ENCODE peak calls at places on chromosome 22, in five cellular contexts. J is GM23338, D is thoracic aorta, R is left lung, E is adipocyte. W is an unnamed sample.
A peak's percentile ranks its signal among the peaks of the same experiment; 100 is the strongest.

GRCh38 chr22:26763633-26764295 is 106.4 kb downstream of the MIAT start:
- DNase-seq in R (no peak), D (no peak), J (no peak), E (peak; percentile 52), W (peak; percentile 83)

GRCh38 chr22:31400023-31400397 is 606 bp downstream of the DRG1 start:
- DNase-seq in J (peak; percentile 7), E (peak; percentile 72), D (no peak), R (no peak), W (no peak)

GRCh38 chr22:48102581-48102980 is 1340.1 kb downstream of the TBC1D22A start:
- DNase-seq in J (no peak), D (no peak), R (no peak), E (no peak), W (no peak)

GRCh38 chr22:45235101-45235777 is 5.5 kb downstream of the KIAA0930 start:
- DNase-seq in R (peak; percentile 90), D (no peak), E (no peak), J (no peak), W (no peak)

GRCh38 chr22:36379593-36380361 is 8.0 kb downstream of the MYH9 start:
- DNase-seq in E (no peak), R (no peak), D (no peak), J (no peak), W (no peak)

GRCh38 chr22:23117890-23118646 is 23.7 kb downstream of the RSPH14 start:
- DNase-seq in E (no peak), D (no peak), J (no peak), R (peak; percentile 69), W (no peak)

GRCh38 chr22:17109113-17109865 is 11.9 kb downstream of the TMEM121B start:
- DNase-seq in E (no peak), J (no peak), R (no peak), D (no peak), W (no peak)

GRCh38 chr22:38733329-38734202 is 22.2 kb downstream of the SUN2 start:
- DNase-seq in R (peak; percentile 85), E (peak; percentile 51), D (no peak), J (peak; percentile 76), W (peak; percentile 59)

GRCh38 chr22:46107089-46107664 is 43.1 kb upstream of the PPARA start:
- DNase-seq in D (no peak), R (no peak), E (no peak), J (no peak), W (no peak)

GRCh38 chr22:39901519-39902146 is 749 bp downstream of the GRAP2 start:
- DNase-seq in R (no peak), J (no peak), E (no peak), D (no peak), W (no peak)

GRCh38 chr22:37132773-37133172 is 16.9 kb downstream of the IL2RB start:
- DNase-seq in E (no peak), D (no peak), R (no peak), J (no peak), W (no peak)

GRCh38 chr22:41482319-41482935 is 13.5 kb downstream of the ACO2 start:
- DNase-seq in E (peak; percentile 42), D (no peak), J (peak; percentile 34), R (no peak), W (peak; percentile 21)

GRCh38 chr22:29635734-29636357 is 32.4 kb downstream of the NF2 start:
- DNase-seq in R (no peak), D (no peak), J (peak; percentile 81), E (peak; percentile 81), W (no peak)

GRCh38 chr22:45268167-45268957 is 16.4 kb upstream of the UPK3A start:
- DNase-seq in J (peak; percentile 95), D (no peak), E (peak; percentile 60), R (no peak), W (peak; percentile 26)

GRCh38 chr22:26673485-26673884 is 16.1 kb downstream of the MIAT start:
- DNase-seq in E (peak; percentile 42), J (no peak), R (no peak), D (no peak), W (peak; percentile 44)

GRCh38 chr22:42648368-42649260 is 578 bp downstream of the CYB5R3 start:
- DNase-seq in R (peak; percentile 91), J (no peak), D (no peak), E (peak; percentile 81), W (peak; percentile 73)

GRCh38 chr22:29799217-29799680 is 32.1 kb downstream of the UQCR10 start:
- DNase-seq in R (peak; percentile 93), E (peak; percentile 91), D (peak; percentile 51), J (no peak), W (peak; percentile 97)

GRCh38 chr22:30227438-30228228 is 18.9 kb downstream of the LIF start:
- DNase-seq in R (no peak), D (no peak), J (no peak), E (no peak), W (no peak)

GRCh38 chr22:44130076-44130711 is 50.5 kb upstream of the PARVG start:
- DNase-seq in D (no peak), J (no peak), R (no peak), E (no peak), W (no peak)

GRCh38 chr22:47297261-47298016 is 535.0 kb downstream of the TBC1D22A start:
- DNase-seq in R (no peak), D (no peak), J (no peak), E (no peak), W (no peak)

GRCh38 chr22:27284314-27284713 is 517.2 kb downstream of the MN1 start:
- DNase-seq in R (no peak), D (no peak), J (no peak), E (no peak), W (no peak)

GRCh38 chr22:32555546-32555945 is 80.9 kb downstream of the FBXO7 start:
- DNase-seq in E (no peak), R (no peak), J (no peak), D (no peak), W (peak; percentile 54)

GRCh38 chr22:27986937-27987336 is 67.9 kb upstream of the PITPNB start:
- DNase-seq in R (no peak), J (no peak), D (no peak), E (no peak), W (no peak)

GRCh38 chr22:45341503-45341902 is 31.8 kb downstream of the FAM118A start:
- DNase-seq in D (no peak), R (no peak), J (no peak), E (no peak), W (no peak)

GRCh38 chr22:48557473-48557872 is 1270.2 kb downstream of the BRD1 start:
- DNase-seq in D (no peak), R (peak; percentile 67), E (no peak), J (no peak), W (no peak)

GRCh38 chr22:17792289-17792688 is 18.0 kb upstream of the BID start:
- DNase-seq in E (no peak), R (no peak), D (no peak), J (peak; percentile 74), W (no peak)

GRCh38 chr22:24938741-24939341 is 7.7 kb downstream of the LHFPL7 start:
- DNase-seq in E (peak; percentile 64), J (peak; percentile 94), D (no peak), R (no peak), W (no peak)

GRCh38 chr22:35010543-35010942 is 55.4 kb upstream of the ISX start:
- DNase-seq in D (no peak), E (no peak), J (no peak), R (no peak), W (no peak)

GRCh38 chr22:39230261-39231196 is 14.3 kb downstream of the PDGFB start:
- DNase-seq in R (peak; percentile 66), J (peak; percentile 86), E (no peak), D (no peak), W (no peak)

GRCh38 chr22:35622132-35622913 is 5.2 kb upstream of the MB start:
- DNase-seq in J (peak; percentile 38), D (no peak), R (no peak), E (no peak), W (peak; percentile 47)

GRCh38 chr22:46417268-46417580 is 81.7 kb downstream of the TRMU start:
- DNase-seq in R (no peak), D (no peak), J (no peak), E (no peak), W (no peak)

GRCh38 chr22:26416670-26417270 is 12.3 kb upstream of the ASPHD2 start:
- DNase-seq in D (no peak), R (no peak), J (peak; percentile 83), E (peak; percentile 64), W (peak; percentile 90)

GRCh38 chr22:40345271-40345670 is 1.0 kb upstream of the ADSL start:
- DNase-seq in J (no peak), E (no peak), D (no peak), R (no peak), W (peak; percentile 74)

GRCh38 chr22:37161442-37161841 is 11.7 kb upstream of the IL2RB start:
- DNase-seq in E (no peak), D (no peak), J (peak; percentile 38), R (no peak), W (peak; percentile 32)

GRCh38 chr22:50188356-50188755 is 2.6 kb downstream of the TRABD start:
- DNase-seq in D (no peak), J (no peak), E (no peak), R (peak; percentile 77), W (no peak)

GRCh38 chr22:50190182-50190951 is 4.7 kb downstream of the TRABD start:
- DNase-seq in D (no peak), R (peak; percentile 96), E (peak; percentile 69), J (peak; percentile 81), W (peak; percentile 60)

GRCh38 chr22:50189184-50189848 is 3.6 kb downstream of the TRABD start:
- DNase-seq in D (no peak), J (no peak), R (peak; percentile 79), E (no peak), W (no peak)

GRCh38 chr22:50191041-50191740 is 5.5 kb downstream of the TRABD start:
- DNase-seq in R (peak; percentile 91), E (peak; percentile 45), J (no peak), D (no peak), W (no peak)

GRCh38 chr22:50189849-50190181 is 4.1 kb downstream of the TRABD start:
- DNase-seq in J (no peak), E (no peak), R (no peak), D (no peak), W (no peak)
- H3K36me3 ChIP-seq in J (no peaks in the 10 kb centered on the region), E (peaks cover 19% of the 10 kb centered on the region), R (peaks cover 20% of the 10 kb centered on the region), D (peaks cover 8% of the 10 kb centered on the region), W (peaks cover 44% of the 10 kb centered on the region)

GRCh38 chr22:33854724-33855123 is 65.6 kb downstream of the LARGE1 start:
- DNase-seq in D (no peak), E (no peak), J (no peak), R (no peak), W (no peak)
- H3K4me3 ChIP-seq in D (no peak overlapping the region), E (no peak overlapping the region), J (no peak overlapping the region), R (no peak overlapping the region), W (no peak overlapping the region)

GRCh38 chr22:21802673-21803072 is 64.8 kb downstream of the MAPK1 start:
- DNase-seq in R (no peak), D (no peak), J (no peak), E (no peak), W (no peak)
- H3K36me3 ChIP-seq in R (peaks cover 96% of the 10 kb centered on the region), D (peaks cover 31% of the 10 kb centered on the region), J (peaks cover 55% of the 10 kb centered on the region), E (peaks cover 90% of the 10 kb centered on the region), W (peaks cover 72% of the 10 kb centered on the region)

GRCh38 chr22:19352217-19352616 is 60.7 kb upstream of the CLTCL1 start:
- DNase-seq in J (no peak), R (no peak), D (no peak), E (no peak), W (no peak)

GRCh38 chr22:19354201-19354600 is 62.7 kb upstream of the CLTCL1 start:
- DNase-seq in D (no peak), J (no peak), E (no peak), R (no peak), W (no peak)

GRCh38 chr22:19351604-19352003 is 60.1 kb upstream of the CLTCL1 start:
- DNase-seq in J (no peak), R (no peak), E (no peak), D (no peak), W (no peak)

GRCh38 chr22:19353363-19354131 is 62.0 kb upstream of the CLTCL1 start:
- DNase-seq in D (no peak), E (no peak), R (no peak), J (no peak), W (no peak)

GRCh38 chr22:19352766-19353165 is 61.2 kb upstream of the CLTCL1 start:
- DNase-seq in J (no peak), E (no peak), D (no peak), R (no peak), W (no peak)
- H3K4me3 ChIP-seq in J (no peak overlapping the region), E (no peak overlapping the region), D (no peak overlapping the region), R (no peak overlapping the region), W (no peak overlapping the region)